ENCODE peak calls at places on chromosomes 13 and 19, in five cellular contexts. W is HTR-8/SVneo; A is stimulated activated naive CD8-positive, alpha-beta T cell treated with anti-CD3 and anti-CD28 coated beads, Interleukin-15, amount 100 ng/mL, for 72 hours; Q is iris pigment epithelial cell; X is astrocyte of the spinal cord. T is an unnamed sample.

GRCh38 chr19:45885556-45886426 is at the start of gene IRF2BP1:
- DNase-seq in W (peak), A (peak), Q (peak), X (peak), T (peak)

GRCh38 chr13:67238277-67238859 is 8.2 kb upstream of the PCDH9 start:
- DNase-seq in W (peak), Q (peak), A (no peak), X (peak), T (peak)

GRCh38 chr13:110509971-110510786 is 51.3 kb downstream of the RAB20 start:
- DNase-seq in W (no peak), A (no peak), X (no peak), Q (no peak), T (no peak)

GRCh38 chr19:57583104-57583520 is 833 bp upstream of the ZIK1 start:
- DNase-seq in X (no peak), A (no peak), Q (no peak), W (no peak), T (no peak)

GRCh38 chr13:36133950-36134349 is 2.8 kb upstream of the DCLK1 start:
- DNase-seq in X (no peak), Q (no peak), W (no peak), A (no peak), T (no peak)

GRCh38 chr19:49894879-49895565 is 1.7 kb downstream of the IL4I1 start:
- DNase-seq in Q (no peak), X (no peak), A (no peak), W (no peak), T (no peak)

GRCh38 chr19:2425622-2426581 is 1.5 kb downstream of the TIMM13 start:
- DNase-seq in X (no peak), A (no peak), Q (no peak), W (no peak), T (no peak)

GRCh38 chr19:10193666-10194499 is 870 bp downstream of the DNMT1 start:
- DNase-seq in W (peak), Q (peak), A (no peak), X (peak), T (no peak)

GRCh38 chr13:30398601-30399072 is 23.7 kb upstream of the UBE2L5 start:
- DNase-seq in Q (peak), A (no peak), X (no peak), W (no peak), T (no peak)

GRCh38 chr19:9183000-9183399 is 4.2 kb downstream of the OR7D2 start:
- DNase-seq in W (no peak), X (no peak), Q (no peak), A (no peak), T (no peak)

GRCh38 chr19:38849147-38849745 is 540 bp downstream of the HNRNPL start:
- DNase-seq in Q (peak), W (peak), A (peak), X (peak), T (peak)

GRCh38 chr19:2355168-2356035 is 4.7 kb upstream of the TMPRSS9 start:
- DNase-seq in W (no peak), X (peak), A (no peak), Q (no peak), T (no peak)

GRCh38 chr13:29548722-29549446 is 46.6 kb downstream of the SLC7A1 start:
- DNase-seq in X (peak), Q (peak), W (no peak), A (no peak), T (no peak)

GRCh38 chr19:52065399-52065798 is 16.8 kb upstream of the ZNF432 start:
- DNase-seq in A (no peak), Q (no peak), W (no peak), X (no peak), T (no peak)

GRCh38 chr19:11693505-11694499 is 44.9 kb downstream of the ZNF823 start:
- DNase-seq in Q (peak), W (peak), A (no peak), X (peak), T (peak)

GRCh38 chr19:42532881-42533280 is 4.6 kb upstream of the CEACAM1 start:
- DNase-seq in Q (no peak), W (no peak), X (no peak), A (no peak), T (no peak)